ENCODE peak calls at places on chromosomes 4 and X, in ten cellular contexts. R, B, Y, L, O, S, T, D, C and F are unnamed samples.

GRCh38 chr4:181674315-181674714 is 568.9 kb upstream of the TENM3 start:
- DNase-seq in Y (no peak), C (no peak), B (no peak), S (peak; percentile 50), D (no peak), L (no peak), T (no peak), R (no peak), O (no peak), F (no peak)

GRCh38 chr4:146098397-146098796 is 77.1 kb upstream of the LSM6 start:
- DNase-seq in R (no peak), T (no peak), L (no peak), C (no peak), D (no peak), O (no peak), B (no peak), Y (no peak), S (no peak), F (no peak)

GRCh38 chrX:15674514-15674898 is 9.9 kb upstream of the CLTRN start:
- DNase-seq in C (no peak), B (peak; percentile 79), T (no peak), L (peak; percentile 93), O (peak; percentile 98), S (no peak), Y (peak; percentile 98), D (peak; percentile 87), R (no peak), F (peak; percentile 70)

GRCh38 chr4:51885371-51885770 is 42.4 kb downstream of the DCUN1D4 start:
- DNase-seq in D (peak; percentile 24), T (no peak), R (peak; percentile 49), B (no peak), S (peak; percentile 28), Y (no peak), L (peak; percentile 10), O (no peak), C (no peak), F (no peak)

GRCh38 chrX:18966624-18967023 is 17.3 kb downstream of the PHKA2 start:
- DNase-seq in C (no peak), D (no peak), T (no peak), O (no peak), L (no peak), S (no peak), Y (no peak), B (no peak), R (no peak), F (no peak)

GRCh38 chr4:7518871-7519637 is 84.3 kb upstream of the PSAPL1 start:
- DNase-seq in D (no peak), R (no peak), O (no peak), T (no peak), L (no peak), S (no peak), C (no peak), B (no peak), Y (no peak), F (no peak)

GRCh38 chr4:174512745-174513144 is 9.5 kb downstream of the HPGD start:
- DNase-seq in L (no peak), C (no peak), D (no peak), T (no peak), R (no peak), S (no peak), Y (no peak), O (no peak), B (no peak), F (no peak)

GRCh38 chrX:146967296-146967695 is 152.8 kb upstream of the CXorf51A start:
- DNase-seq in D (no peak), S (no peak), B (no peak), O (no peak), L (no peak), C (no peak), R (no peak), T (no peak), Y (no peak), F (no peak)

GRCh38 chrX:18962329-18962728 is 21.6 kb downstream of the PHKA2 start:
- DNase-seq in T (no peak), R (no peak), B (no peak), D (no peak), C (no peak), S (no peak), L (no peak), O (no peak), Y (no peak), F (no peak)

GRCh38 chr4:102299708-102300107 is 45.6 kb downstream of the SLC39A8 start:
- DNase-seq in L (peak; percentile 6), S (peak; percentile 43), C (no peak), Y (no peak), D (peak; percentile 35), R (peak; percentile 73), B (no peak), O (peak; percentile 10), T (no peak), F (no peak)

GRCh38 chr4:182600093-182600492 is 317.1 kb downstream of the DCTD start:
- DNase-seq in C (no peak), D (no peak), S (no peak), B (no peak), L (no peak), T (no peak), Y (no peak), R (no peak), O (no peak), F (no peak)

GRCh38 chrX:135327299-135327698 is 18.0 kb downstream of the ETDC start:
- DNase-seq in O (no peak), Y (no peak), R (no peak), S (peak; percentile 86), B (no peak), L (no peak), C (no peak), D (no peak), T (no peak), F (no peak)

GRCh38 chrX:14676431-14676830 is 147.1 kb downstream of the GLRA2 start:
- DNase-seq in D (no peak), Y (no peak), C (no peak), L (no peak), R (no peak), O (no peak), B (no peak), T (no peak), S (no peak), F (no peak)

GRCh38 chr4:80112236-80112635 is 39.2 kb upstream of the ANTXR2 start:
- DNase-seq in C (no peak), Y (no peak), L (no peak), T (no peak), R (no peak), D (no peak), S (no peak), O (no peak), B (no peak), F (no peak)

GRCh38 chrX:154490021-154490413 is 412 bp downstream of the SLC10A3 start:
- DNase-seq in S (peak; percentile 41), C (no peak), T (no peak), Y (peak; percentile 62), L (no peak), B (no peak), D (peak; percentile 53), O (peak; percentile 66), R (no peak), F (no peak)

GRCh38 chr4:172147702-172148101 is 334.5 kb downstream of the GALNTL6 start:
- DNase-seq in R (no peak), Y (no peak), B (no peak), C (no peak), S (peak; percentile 40), D (no peak), O (no peak), T (no peak), L (no peak), F (no peak)

GRCh38 chrX:7083021-7083420 is 64.5 kb upstream of the STS start:
- DNase-seq in Y (no peak), D (no peak), L (no peak), B (no peak), C (no peak), S (no peak), T (no peak), R (no peak), O (no peak), F (no peak)

GRCh38 chr4:106854970-106855369 is 181.1 kb downstream of the DKK2 start:
- DNase-seq in O (no peak), D (no peak), R (no peak), S (no peak), C (no peak), B (no peak), Y (no peak), L (no peak), T (no peak), F (no peak)

GRCh38 chrX:112085149-112085548 is 2.6 kb upstream of the TRPC5 start:
- DNase-seq in R (no peak), C (no peak), O (no peak), Y (no peak), B (no peak), L (no peak), D (no peak), T (no peak), S (no peak), F (no peak)

GRCh38 chr4:74451214-74451661 is 6.3 kb downstream of the AREG start:
- DNase-seq in O (no peak), R (no peak), Y (no peak), T (no peak), B (no peak), L (peak; percentile 1), D (no peak), C (no peak), S (peak; percentile 54), F (no peak)

GRCh38 chr4:6951880-6952381 is 42.3 kb downstream of the TBC1D14 start:
- DNase-seq in S (no peak), D (no peak), C (no peak), L (no peak), O (no peak), Y (no peak), R (no peak), T (no peak), B (no peak), F (no peak)

GRCh38 chrX:19535481-19535880 is 20.2 kb upstream of the MAP3K15 start:
- DNase-seq in B (no peak), R (no peak), S (peak; percentile 8), T (no peak), O (no peak), D (no peak), C (no peak), Y (no peak), L (no peak), F (no peak)

GRCh38 chrX:133542476-133542875 is 127.2 kb upstream of the GPC4 start:
- DNase-seq in T (no peak), D (no peak), L (no peak), O (no peak), C (no peak), S (no peak), Y (no peak), R (no peak), B (no peak), F (no peak)